ENCODE peak calls at places on chromosome 11, in ten cellular contexts. D is GM12865, F is HL-60, C is hepatocyte, I is left ventricle myocardium inferior, R is body of pancreas, H is A549, A is HFF-Myc, V is tibial artery, W is colonic mucosa. B is an unnamed sample.

GRCh38 chr11:22730319-22730718 is 63.9 kb downstream of the GAS2 start:
- DNase-seq in R (no peak), F (no peak), I (no peak), A (no peak), W (no peak), D (peak), V (no peak), C (peak), H (peak), B (no peak)

GRCh38 chr11:9103542-9104276 is 12.3 kb upstream of the SCUBE2 start:
- DNase-seq in A (no peak), C (no peak), H (peak), V (no peak), W (no peak), D (no peak), F (no peak), R (peak), I (no peak), B (no peak)

GRCh38 chr11:11229691-11230090 is 123.4 kb downstream of the CSNK2A3 start:
- DNase-seq in A (no peak), C (no peak), I (no peak), H (no peak), V (no peak), W (no peak), R (no peak), D (no peak), F (no peak), B (no peak)

GRCh38 chr11:13247606-13248320 is 29.8 kb upstream of the BMAL1 start:
- DNase-seq in V (no peak), D (no peak), H (no peak), C (no peak), R (no peak), I (no peak), A (no peak), W (no peak), F (no peak), B (no peak)

GRCh38 chr11:64097468-64098317 is 62.0 kb downstream of the FLRT1 start:
- DNase-seq in F (no peak), V (no peak), A (no peak), W (no peak), I (no peak), H (no peak), D (no peak), R (no peak), C (no peak), B (no peak)

GRCh38 chr11:131910491-131911387 is 540.3 kb downstream of the NTM start:
- DNase-seq in C (peak), H (peak), I (no peak), F (no peak), R (no peak), D (no peak), W (no peak), A (no peak), V (peak), B (no peak)

GRCh38 chr11:30128269-30128932 is 102.4 kb upstream of the FSHB start:
- DNase-seq in C (peak), F (no peak), W (no peak), D (peak), I (no peak), H (peak), V (no peak), A (no peak), R (no peak), B (no peak)

GRCh38 chr11:57422669-57423068 is 4.3 kb downstream of the SLC43A3 start:
- DNase-seq in R (no peak), I (no peak), A (no peak), D (no peak), F (no peak), H (no peak), V (no peak), C (no peak), W (no peak), B (no peak)

GRCh38 chr11:12306830-12307229 is 70.5 kb upstream of the PARVA start:
- DNase-seq in R (no peak), W (no peak), F (no peak), C (no peak), H (no peak), I (no peak), A (no peak), V (no peak), D (no peak), B (no peak)

GRCh38 chr11:105398636-105399035 is 211.2 kb upstream of the GRIA4 start:
- DNase-seq in D (no peak), V (no peak), W (no peak), R (no peak), C (no peak), I (no peak), F (no peak), H (no peak), A (no peak), B (no peak)

GRCh38 chr11:115464269-115464668 is 39.9 kb downstream of the CADM1 start:
- DNase-seq in W (no peak), R (no peak), I (no peak), C (no peak), A (no peak), D (no peak), H (no peak), F (no peak), V (no peak), B (no peak)

GRCh38 chr11:126162286-126163030 is 49.0 kb downstream of the RPUSD4 start:
- DNase-seq in C (no peak), I (no peak), A (no peak), H (no peak), R (no peak), W (no peak), F (no peak), V (no peak), D (no peak), B (no peak)

GRCh38 chr11:95565692-95566091 is 223.9 kb downstream of the FAM76B start:
- DNase-seq in F (no peak), I (no peak), H (no peak), D (no peak), A (no peak), R (no peak), V (no peak), C (no peak), W (no peak), B (no peak)

GRCh38 chr11:107916671-107917241 is 11.5 kb upstream of the RAB39A start:
- DNase-seq in W (peak), F (no peak), A (peak), C (peak), D (peak), I (no peak), H (no peak), R (no peak), V (no peak), B (peak)

GRCh38 chr11:86726118-86726748 is 53.8 kb upstream of the ME3 start:
- DNase-seq in H (peak), R (no peak), F (no peak), A (no peak), I (no peak), V (no peak), D (no peak), C (no peak), W (no peak), B (no peak)

GRCh38 chr11:26028294-26028954 is 303.5 kb upstream of the ANO3 start:
- DNase-seq in V (no peak), H (peak), A (peak), C (peak), W (no peak), D (no peak), R (no peak), I (no peak), F (no peak), B (no peak)

GRCh38 chr11:17012179-17012578 is 2.0 kb downstream of the PLEKHA7 start:
- DNase-seq in A (no peak), W (no peak), F (no peak), I (no peak), C (no peak), H (no peak), D (no peak), R (peak), V (no peak), B (no peak)

GRCh38 chr11:45089251-45089650 is 57.2 kb upstream of the PRDM11 start:
- DNase-seq in C (no peak), V (peak), R (peak), F (no peak), A (peak), I (peak), D (no peak), W (peak), H (peak), B (no peak)

GRCh38 chr11:8258771-8259170 is 4.9 kb downstream of the LMO1 start:
- DNase-seq in D (no peak), W (no peak), C (no peak), V (no peak), H (no peak), F (peak), A (no peak), I (no peak), R (peak), B (peak)

GRCh38 chr11:92304271-92304670 is 79.7 kb downstream of the FAT3 start:
- DNase-seq in H (no peak), R (no peak), C (no peak), V (no peak), A (no peak), W (no peak), I (no peak), D (no peak), F (no peak), B (no peak)

GRCh38 chr11:70755410-70756158 is 357.3 kb downstream of the CTTN start:
- DNase-seq in R (peak), D (peak), F (peak), A (peak), C (peak), W (peak), H (peak), V (peak), I (peak), B (peak)

GRCh38 chr11:99098751-99099150 is 78.0 kb downstream of the CNTN5 start:
- DNase-seq in F (no peak), I (no peak), C (no peak), W (no peak), R (no peak), A (no peak), H (no peak), D (peak), V (no peak), B (no peak)

GRCh38 chr11:115677190-115677589 is 173.0 kb upstream of the CADM1 start:
- DNase-seq in V (no peak), I (no peak), A (no peak), C (no peak), W (no peak), R (no peak), H (no peak), F (no peak), D (no peak), B (no peak)

GRCh38 chr11:107493117-107493516 is 35.5 kb upstream of the CWF19L2 start:
- DNase-seq in D (no peak), F (no peak), C (no peak), H (peak), I (no peak), V (no peak), A (peak), W (no peak), R (no peak), B (no peak)

GRCh38 chr11:22976146-22976545 is 115.9 kb upstream of the CCDC179 start:
- DNase-seq in C (peak), H (peak), R (peak), A (peak), F (peak), I (no peak), D (no peak), V (peak), W (no peak), B (no peak)

GRCh38 chr11:36362902-36363301 is 66.8 kb downstream of the PRR5L start:
- DNase-seq in C (no peak), I (no peak), H (no peak), A (no peak), D (no peak), F (no peak), V (no peak), W (no peak), R (no peak), B (no peak)

GRCh38 chr11:62603072-62603408 is 1.4 kb upstream of the MTA2 start:
- DNase-seq in H (no peak), D (no peak), I (no peak), R (no peak), V (no peak), W (peak), C (no peak), A (no peak), F (no peak), B (no peak)

GRCh38 chr11:86063536-86063935 is 5.3 kb downstream of the PICALM start:
- DNase-seq in C (no peak), R (no peak), W (no peak), I (no peak), D (no peak), H (no peak), V (no peak), A (no peak), F (no peak), B (no peak)

GRCh38 chr11:71572811-71573210 is 7.4 kb downstream of the KRTAP5-10 start:
- DNase-seq in R (no peak), W (no peak), F (no peak), V (no peak), H (no peak), D (no peak), A (no peak), I (no peak), C (no peak), B (no peak)

GRCh38 chr11:102662607-102663006 is 37.5 kb upstream of the MMP20 start:
- DNase-seq in F (no peak), W (no peak), I (no peak), R (no peak), C (no peak), A (no peak), H (no peak), D (no peak), V (no peak), B (no peak)

GRCh38 chr11:102661040-102661439 is 35.9 kb upstream of the MMP20 start:
- DNase-seq in C (no peak), F (no peak), A (no peak), H (no peak), D (no peak), R (no peak), W (no peak), V (no peak), I (no peak), B (no peak)

GRCh38 chr11:102669664-102670063 is 35.9 kb downstream of the MMP27 start:
- DNase-seq in D (peak), H (no peak), R (no peak), V (no peak), I (no peak), C (no peak), W (no peak), F (no peak), A (no peak), B (no peak)

GRCh38 chr11:102666331-102666957 is 39.1 kb downstream of the MMP27 start:
- DNase-seq in F (no peak), W (peak), V (no peak), R (peak), A (no peak), I (no peak), D (peak), C (peak), H (peak), B (no peak)

GRCh38 chr11:102664001-102664752 is 39.0 kb upstream of the MMP20 start:
- DNase-seq in D (peak), H (peak), A (no peak), F (no peak), V (no peak), R (no peak), I (no peak), W (no peak), C (no peak), B (no peak)
- TF ChIP-seq CTCF in D (peak), H (no peak), A (peak), F (no peak), V (no peak), R (no peak), I (no peak), W (no peak), C (peak), B (no peak)

DNA sequence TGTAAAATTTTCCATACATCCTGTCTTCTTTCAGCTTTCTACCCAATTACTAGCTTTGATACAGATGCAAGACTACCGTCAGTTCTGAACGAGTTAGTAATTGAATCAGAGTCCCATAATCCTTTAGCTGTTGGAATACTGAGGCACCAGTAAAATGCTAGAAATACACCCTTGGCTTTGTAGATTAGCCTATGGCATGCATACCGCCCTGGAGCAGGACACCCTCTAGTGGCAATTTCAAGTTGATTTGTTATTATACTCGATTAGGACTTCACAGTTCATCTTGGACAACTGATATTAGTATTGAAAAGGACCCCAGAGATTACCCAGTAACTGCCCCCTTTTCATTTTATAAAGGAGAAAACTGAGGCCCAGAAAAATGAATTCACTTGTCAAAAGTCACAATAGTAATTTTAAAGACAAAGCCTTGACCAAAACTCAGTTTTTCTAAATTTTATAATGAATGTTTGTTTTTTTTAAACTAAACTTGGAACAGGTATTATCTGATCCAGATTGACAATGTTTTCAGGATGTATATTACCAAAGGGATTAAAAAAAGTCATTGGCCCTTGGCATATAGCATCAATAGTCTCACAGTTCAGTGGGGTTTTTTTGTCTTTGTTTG is 72.6 kb downstream of the HIPK3 start:
- DNase-seq in C (peak), R (peak), A (peak), V (no peak), H (peak), D (peak), F (peak), W (peak), I (no peak), B (peak)
- TF ChIP-seq CTCF in C (peak), R (peak), A (peak), V (peak), H (peak), D (peak), F (peak), W (peak), I (peak), B (peak)

GRCh38 chr11:72821920-72822799 is 7.9 kb downstream of the ATG16L2 start:
- DNase-seq in W (peak), V (peak), A (no peak), F (no peak), H (peak), R (peak), C (peak), D (peak), I (peak), B (peak)
- TF ChIP-seq CTCF in W (no peak), V (peak), A (peak), F (no peak), H (no peak), R (peak), C (no peak), D (no peak), I (peak), B (no peak)

GRCh38 chr11:1308745-1309497 is 511 bp downstream of the TOLLIP start:
- DNase-seq in V (no peak), A (no peak), R (no peak), W (no peak), F (peak), C (no peak), H (no peak), D (peak), I (no peak), B (no peak)

GRCh38 chr11:1307998-1308744 is 1.3 kb downstream of the TOLLIP start:
- DNase-seq in H (no peak), C (no peak), V (no peak), A (no peak), F (no peak), W (no peak), D (no peak), I (no peak), R (peak), B (no peak)

GRCh38 chr11:1310315-1310687 is 869 bp upstream of the TOLLIP start:
- DNase-seq in R (no peak), A (no peak), D (peak), I (no peak), V (no peak), C (no peak), F (no peak), H (no peak), W (peak), B (no peak)

GRCh38 chr11:1310772-1311468 is 1.5 kb upstream of the TOLLIP start:
- DNase-seq in D (peak), F (no peak), A (no peak), H (no peak), W (no peak), C (no peak), V (no peak), R (no peak), I (no peak), B (no peak)

DNA sequence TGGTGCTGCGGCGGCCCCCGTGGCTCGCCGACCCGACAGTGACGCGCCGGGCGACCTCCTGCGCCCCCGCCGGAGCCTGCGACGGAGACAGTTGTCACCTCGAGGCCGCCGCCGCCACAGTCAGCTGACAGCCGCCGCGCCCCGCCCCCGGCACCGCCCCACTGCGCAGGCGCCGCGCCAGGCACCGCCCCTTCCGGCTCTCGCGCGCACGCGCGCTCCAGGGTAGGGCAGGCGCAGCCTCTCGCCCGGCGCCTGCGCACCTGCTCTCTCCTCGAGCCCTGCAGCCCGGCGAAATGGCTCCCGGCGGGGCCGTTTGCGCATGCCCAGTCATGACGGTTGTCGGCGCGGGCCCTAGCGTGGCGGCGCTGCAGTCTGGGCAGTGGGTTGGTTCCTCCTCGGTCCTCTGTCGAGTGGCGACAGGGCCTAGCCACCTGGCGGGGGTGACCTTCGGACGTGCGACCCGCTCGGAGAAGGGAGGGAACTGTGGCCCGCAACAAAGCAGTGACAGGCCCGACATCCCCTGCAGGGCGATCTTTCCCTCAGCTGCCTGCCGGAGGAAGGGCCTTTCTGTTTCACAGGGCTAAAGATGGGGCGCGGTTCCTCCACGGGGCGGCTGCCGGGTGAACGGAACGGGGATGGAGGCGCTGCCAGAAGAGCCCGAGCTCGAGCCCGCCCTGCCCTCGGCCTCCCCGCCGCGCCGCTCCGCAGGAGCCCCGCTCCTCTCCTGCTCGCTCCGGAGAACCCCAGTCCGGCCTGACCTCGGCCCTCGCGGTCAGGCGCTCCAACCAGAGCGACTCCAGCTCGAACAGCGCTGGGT is at the start of gene TOLLIP:
- DNase-seq in A (peak), V (peak), D (peak), I (peak), H (peak), R (peak), C (peak), F (peak), W (peak), B (peak)
- TF ChIP-seq CTCF in A (no peak), V (peak), D (peak), I (peak), H (peak), R (no peak), C (peak), F (no peak), W (no peak), B (no peak)

GRCh38 chr11:134382830-134383229 is 29.2 kb downstream of the B3GAT1 start:
- DNase-seq in I (no peak), A (no peak), H (no peak), R (no peak), F (no peak), D (no peak), C (no peak), V (no peak), W (no peak), B (no peak)

GRCh38 chr11:134382257-134382656 is 29.8 kb downstream of the B3GAT1 start:
- DNase-seq in H (no peak), V (no peak), C (no peak), W (no peak), F (no peak), D (no peak), A (no peak), R (no peak), I (no peak), B (no peak)

GRCh38 chr11:134380229-134380628 is 31.8 kb downstream of the B3GAT1 start:
- DNase-seq in C (no peak), F (no peak), H (no peak), W (no peak), A (no peak), D (no peak), R (no peak), I (no peak), V (no peak), B (no peak)

GRCh38 chr11:134379241-134379640 is 32.8 kb downstream of the B3GAT1 start:
- DNase-seq in V (no peak), H (no peak), R (no peak), C (no peak), W (no peak), F (no peak), I (no peak), D (no peak), A (no peak), B (no peak)

DNA sequence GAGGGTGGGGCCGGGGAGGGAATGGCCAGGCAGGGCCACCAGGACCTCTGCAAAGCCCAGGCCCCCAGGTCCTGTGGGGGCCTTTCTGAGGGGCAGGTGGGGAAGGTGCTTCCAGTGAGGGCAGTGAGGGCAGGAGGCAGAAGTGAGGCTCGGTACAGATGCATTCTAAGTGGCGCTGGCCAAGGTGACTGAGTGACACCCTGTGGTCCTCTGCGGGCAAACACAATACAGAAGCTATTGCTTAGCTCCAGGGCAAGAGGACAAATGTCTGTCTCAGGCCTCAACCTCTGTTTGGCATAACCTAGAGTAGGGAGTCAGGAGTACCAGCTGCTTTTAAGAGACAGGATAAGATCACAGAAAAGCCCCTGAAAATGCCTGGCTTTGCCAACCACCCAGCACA is 31.3 kb downstream of the B3GAT1 start:
- DNase-seq in I (no peak), D (no peak), H (no peak), C (no peak), W (no peak), F (no peak), V (no peak), A (no peak), R (no peak), B (no peak)
- TF ChIP-seq CTCF in I (no peak), D (no peak), H (no peak), C (no peak), W (no peak), F (no peak), V (no peak), A (no peak), R (no peak), B (no peak)

GRCh38 chr11:103547009-103547408 is 437.8 kb downstream of the DYNC2H1 start:
- DNase-seq in H (no peak), D (no peak), I (no peak), F (no peak), W (no peak), R (no peak), V (no peak), C (no peak), A (no peak), B (no peak)
- TF ChIP-seq CTCF in H (no peak), D (no peak), I (no peak), F (no peak), W (no peak), R (no peak), V (no peak), C (no peak), A (no peak), B (no peak)

B was measured in CD14-positive monocyte.